ENCODE peak calls at places on chromosomes 11 and 22, in five cellular contexts. R is endothelial cell; N is activated naive CD4-positive, alpha-beta T cell; K is neuronal stem cell; M is AML-193. Y is an unnamed sample.

GRCh38 chr11:1195690-1196515 is 27.0 kb upstream of the MUC5B start:
- DNase-seq in K (no peak), R (no peak), M (no peak), N (no peak), Y (no peak)

GRCh38 chr22:23205330-23205729 is 25.0 kb downstream of the BCR start:
- DNase-seq in N (no peak), M (no peak), K (no peak), R (no peak), Y (no peak)

GRCh38 chr11:73156686-73157085 is 14.6 kb upstream of the FCHSD2 start:
- DNase-seq in N (no peak), M (no peak), K (no peak), R (no peak), Y (no peak)

GRCh38 chr11:62269654-62270278 is at the start of gene SCGB2A2:
- DNase-seq in N (no peak), K (no peak), M (no peak), R (no peak), Y (no peak)

GRCh38 chr11:13114566-13115465 is 105.7 kb downstream of the RASSF10 start:
- DNase-seq in N (no peak), M (no peak), R (no peak), K (peak; percentile 66), Y (no peak)

GRCh38 chr11:121418625-121419114 is 33.4 kb upstream of the SORL1 start:
- DNase-seq in K (no peak), R (no peak), M (peak; percentile 90), N (peak; percentile 6), Y (peak; percentile 87)

GRCh38 chr11:63518548-63518947 is 12.7 kb downstream of the LGALS12 start:
- DNase-seq in M (no peak), R (no peak), N (no peak), K (no peak), Y (no peak)

GRCh38 chr11:134074346-134074745 is 5.5 kb downstream of the JAM3 start:
- DNase-seq in K (no peak), M (no peak), N (no peak), R (no peak), Y (no peak)